ENCODE peak calls at places on chromosomes 1 and 21, in eight cellular contexts. One of them, this sample, is unnamed.

GRCh38 chr1:35062518-35063196 is 16.5 kb upstream of the ZMYM1 start:
- DNase-seq in Calu3: peak
- DNase-seq in adipocyte: no peak
- DNase-seq in stimulated activated CD4-positive, alpha-beta T cell treated with anti-CD3 and anti-CD28 coated beads, TNF-alpha, amount 100 ng/mL, for 4 hours: no peak
- DNase-seq in fibroblast of mammary gland: peak
- DNase-seq in fibroblast of the aortic adventitia: peak
- DNase-seq in mucosa of gallbladder: no peak
- DNase-seq in naive B cell: no peak
- DNase-seq in this sample: no peak

GRCh38 chr1:197170538-197170937 is 24.1 kb upstream of the ASPM start:
- DNase-seq in Calu3: no peak
- DNase-seq in adipocyte: no peak
- DNase-seq in stimulated activated CD4-positive, alpha-beta T cell treated with anti-CD3 and anti-CD28 coated beads, TNF-alpha, amount 100 ng/mL, for 4 hours: no peak
- DNase-seq in fibroblast of mammary gland: no peak
- DNase-seq in fibroblast of the aortic adventitia: no peak
- DNase-seq in mucosa of gallbladder: no peak
- DNase-seq in naive B cell: no peak
- DNase-seq in this sample: no peak

GRCh38 chr1:237244778-237245177 is 202.8 kb downstream of the RYR2 start:
- DNase-seq in Calu3: no peak
- DNase-seq in adipocyte: no peak
- DNase-seq in stimulated activated CD4-positive, alpha-beta T cell treated with anti-CD3 and anti-CD28 coated beads, TNF-alpha, amount 100 ng/mL, for 4 hours: no peak
- DNase-seq in fibroblast of mammary gland: no peak
- DNase-seq in fibroblast of the aortic adventitia: no peak
- DNase-seq in mucosa of gallbladder: no peak
- DNase-seq in naive B cell: no peak
- DNase-seq in this sample: no peak

GRCh38 chr1:33497410-33497809 is 25.0 kb downstream of the ZSCAN20 start:
- DNase-seq in Calu3: no peak
- DNase-seq in adipocyte: no peak
- DNase-seq in stimulated activated CD4-positive, alpha-beta T cell treated with anti-CD3 and anti-CD28 coated beads, TNF-alpha, amount 100 ng/mL, for 4 hours: no peak
- DNase-seq in fibroblast of mammary gland: no peak
- DNase-seq in fibroblast of the aortic adventitia: no peak
- DNase-seq in mucosa of gallbladder: no peak
- DNase-seq in naive B cell: no peak
- DNase-seq in this sample: no peak

GRCh38 chr1:37670133-37670532 is 22.2 kb upstream of the CDCA8 start:
- DNase-seq in Calu3: no peak
- DNase-seq in adipocyte: no peak
- DNase-seq in stimulated activated CD4-positive, alpha-beta T cell treated with anti-CD3 and anti-CD28 coated beads, TNF-alpha, amount 100 ng/mL, for 4 hours: no peak
- DNase-seq in fibroblast of mammary gland: no peak
- DNase-seq in fibroblast of the aortic adventitia: no peak
- DNase-seq in mucosa of gallbladder: no peak
- DNase-seq in naive B cell: no peak
- DNase-seq in this sample: no peak

GRCh38 chr1:115908565-115909334 is 67.6 kb upstream of the SLC22A15 start:
- DNase-seq in Calu3: no peak
- DNase-seq in adipocyte: no peak
- DNase-seq in stimulated activated CD4-positive, alpha-beta T cell treated with anti-CD3 and anti-CD28 coated beads, TNF-alpha, amount 100 ng/mL, for 4 hours: no peak
- DNase-seq in fibroblast of mammary gland: no peak
- DNase-seq in fibroblast of the aortic adventitia: no peak
- DNase-seq in mucosa of gallbladder: no peak
- DNase-seq in naive B cell: no peak
- DNase-seq in this sample: no peak

GRCh38 chr1:223834660-223835263 is 11.0 kb downstream of the TP53BP2 start:
- DNase-seq in Calu3: no peak
- DNase-seq in adipocyte: peak
- DNase-seq in stimulated activated CD4-positive, alpha-beta T cell treated with anti-CD3 and anti-CD28 coated beads, TNF-alpha, amount 100 ng/mL, for 4 hours: no peak
- DNase-seq in fibroblast of mammary gland: peak
- DNase-seq in fibroblast of the aortic adventitia: peak
- DNase-seq in mucosa of gallbladder: no peak
- DNase-seq in naive B cell: no peak
- DNase-seq in this sample: no peak

GRCh38 chr21:46191257-46191685 is 7.0 kb upstream of the SPATC1L start:
- DNase-seq in Calu3: no peak
- DNase-seq in adipocyte: peak
- DNase-seq in stimulated activated CD4-positive, alpha-beta T cell treated with anti-CD3 and anti-CD28 coated beads, TNF-alpha, amount 100 ng/mL, for 4 hours: no peak
- DNase-seq in fibroblast of mammary gland: peak
- DNase-seq in fibroblast of the aortic adventitia: peak
- DNase-seq in mucosa of gallbladder: peak
- DNase-seq in naive B cell: no peak
- DNase-seq in this sample: no peak

GRCh38 chr1:85411567-85412312 is 53.2 kb downstream of the DDAH1 start:
- DNase-seq in Calu3: no peak
- DNase-seq in adipocyte: peak
- DNase-seq in stimulated activated CD4-positive, alpha-beta T cell treated with anti-CD3 and anti-CD28 coated beads, TNF-alpha, amount 100 ng/mL, for 4 hours: no peak
- DNase-seq in fibroblast of mammary gland: no peak
- DNase-seq in fibroblast of the aortic adventitia: peak
- DNase-seq in mucosa of gallbladder: no peak
- DNase-seq in naive B cell: no peak
- DNase-seq in this sample: no peak

GRCh38 chr21:38181101-38181500 is 75.7 kb upstream of the KCNJ15 start:
- DNase-seq in Calu3: no peak
- DNase-seq in adipocyte: peak
- DNase-seq in stimulated activated CD4-positive, alpha-beta T cell treated with anti-CD3 and anti-CD28 coated beads, TNF-alpha, amount 100 ng/mL, for 4 hours: no peak
- DNase-seq in fibroblast of mammary gland: peak
- DNase-seq in fibroblast of the aortic adventitia: peak
- DNase-seq in mucosa of gallbladder: no peak
- DNase-seq in naive B cell: no peak
- DNase-seq in this sample: no peak

GRCh38 chr1:185108324-185108723 is 48.4 kb downstream of the TRMT1L start:
- DNase-seq in Calu3: no peak
- DNase-seq in adipocyte: no peak
- DNase-seq in stimulated activated CD4-positive, alpha-beta T cell treated with anti-CD3 and anti-CD28 coated beads, TNF-alpha, amount 100 ng/mL, for 4 hours: no peak
- DNase-seq in fibroblast of mammary gland: peak
- DNase-seq in fibroblast of the aortic adventitia: peak
- DNase-seq in mucosa of gallbladder: no peak
- DNase-seq in naive B cell: no peak
- DNase-seq in this sample: no peak

GRCh38 chr1:40182956-40183710 is 21.9 kb downstream of the RLF start:
- DNase-seq in Calu3: peak
- DNase-seq in adipocyte: peak
- DNase-seq in stimulated activated CD4-positive, alpha-beta T cell treated with anti-CD3 and anti-CD28 coated beads, TNF-alpha, amount 100 ng/mL, for 4 hours: no peak
- DNase-seq in fibroblast of mammary gland: peak
- DNase-seq in fibroblast of the aortic adventitia: peak
- DNase-seq in mucosa of gallbladder: no peak
- DNase-seq in naive B cell: peak
- DNase-seq in this sample: no peak